ENCODE peak calls at places on chromosomes 7 and 10, in four cellular contexts. O is mammary epithelial cell, B is MCF 10A, Y is GM12864. C is an unnamed sample.

GRCh38 chr10:50512743-50513416 is 110.9 kb downstream of the SGMS1 start:
- DNase-seq in O (no peak), B (no peak), Y (peak; percentile 80), C (no peak)

GRCh38 chr10:122845783-122846332 is at the start of gene CUZD1:
- DNase-seq in O (no peak), B (no peak), Y (no peak), C (no peak)

GRCh38 chr7:93843260-93843659 is 47.3 kb downstream of the TFPI2 start:
- DNase-seq in O (no peak), B (no peak), Y (no peak), C (no peak)

GRCh38 chr7:44914992-44915607 is 29.8 kb upstream of the PURB start:
- DNase-seq in O (no peak), B (no peak), Y (no peak), C (no peak)

GRCh38 chr7:67344481-67345193 is 348.0 kb downstream of the TYW1 start:
- DNase-seq in O (peak; percentile 48), B (no peak), Y (no peak), C (no peak)

GRCh38 chr7:130982160-130982638 is 248.2 kb upstream of the KLF14 start:
- DNase-seq in O (peak; percentile 59), B (peak; percentile 69), Y (peak; percentile 38), C (no peak)

GRCh38 chr10:86688398-86688921 is 20.1 kb downstream of the LDB3 start:
- DNase-seq in O (peak; percentile 50), B (peak; percentile 67), Y (no peak), C (peak; percentile 57)

GRCh38 chr7:113831509-113831908 is 87.3 kb downstream of the PPP1R3A start:
- DNase-seq in O (no peak), B (no peak), Y (no peak), C (no peak)

GRCh38 chr10:102802920-102803534 is 34.2 kb downstream of the CYP17A1 start:
- DNase-seq in O (peak; percentile 94), B (peak; percentile 41), Y (no peak), C (no peak)
- TF ChIP-seq CTCF in O (no peak), B (no peak), Y (no peak), C (no peak)

DNA sequence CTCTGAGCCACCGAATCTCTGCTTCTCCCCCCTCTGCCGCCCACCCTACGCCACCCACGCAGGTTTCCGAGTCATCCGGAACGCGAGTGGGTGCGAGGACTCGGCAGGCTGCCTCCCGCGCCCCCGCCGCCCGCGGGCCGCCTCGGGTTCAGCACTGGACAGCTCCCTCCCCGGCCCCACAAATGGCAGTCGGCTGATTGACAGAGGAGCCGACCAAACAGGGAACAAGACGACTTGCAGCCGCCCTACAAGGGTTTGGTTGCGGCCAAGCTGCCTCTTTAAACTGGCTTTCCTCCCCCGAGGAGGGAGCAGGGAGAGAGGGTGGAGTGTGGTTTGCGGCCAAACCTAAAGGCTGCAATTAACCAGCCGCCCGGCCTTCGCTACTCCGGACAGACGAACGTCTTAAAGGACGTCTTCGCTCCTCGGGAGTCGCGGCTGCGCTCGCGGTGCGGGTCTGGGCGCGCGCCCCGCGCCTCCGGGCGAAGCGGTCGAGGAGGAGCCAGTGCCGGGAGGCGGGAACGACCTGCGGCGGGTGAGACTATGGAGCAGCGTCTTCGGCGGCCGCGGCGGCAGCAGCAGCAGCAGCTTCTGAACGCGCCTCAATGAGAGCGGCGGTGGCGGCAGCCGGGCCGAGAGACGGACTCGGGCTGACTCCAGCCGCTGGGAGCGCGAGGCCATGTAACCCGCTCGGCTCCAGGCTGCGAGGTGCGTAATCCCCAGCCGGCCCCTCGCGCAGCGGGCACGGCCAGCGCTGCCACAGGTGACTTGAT is at the start of gene GPR158:
- DNase-seq in O (peak; percentile 91), B (peak; percentile 64), Y (no peak), C (peak; percentile 87)
- TF ChIP-seq CTCF in O (no peak), B (no peak), Y (no peak), C (no peak)

GRCh38 chr10:129927351-129928120 is 36.5 kb downstream of the EBF3 start:
- DNase-seq in O (no peak), B (no peak), Y (no peak), C (no peak)

GRCh38 chr10:129926066-129927055 is 37.7 kb downstream of the EBF3 start:
- DNase-seq in O (no peak), B (no peak), Y (no peak), C (no peak)

GRCh38 chr10:129932182-129932581 is 31.9 kb downstream of the EBF3 start:
- DNase-seq in O (no peak), B (no peak), Y (no peak), C (no peak)

GRCh38 chr10:129932996-129933395 is 31.1 kb downstream of the EBF3 start:
- DNase-seq in O (no peak), B (no peak), Y (no peak), C (no peak)

GRCh38 chr10:129929343-129930297 is 34.5 kb downstream of the EBF3 start:
- DNase-seq in O (no peak), B (no peak), Y (no peak), C (no peak)
- TF ChIP-seq CTCF in O (no peak), B (no peak), Y (peak; percentile 11), C (peak; percentile 42)

GRCh38 chr10:70111496-70111895 is 21.1 kb downstream of the AIFM2 start:
- DNase-seq in O (no peak), B (no peak), Y (no peak), C (no peak)

GRCh38 chr10:70118196-70118595 is 14.4 kb downstream of the AIFM2 start:
- DNase-seq in O (no peak), B (peak; percentile 50), Y (no peak), C (no peak)

GRCh38 chr10:70117646-70118045 is 15.0 kb downstream of the AIFM2 start:
- DNase-seq in O (no peak), B (no peak), Y (no peak), C (no peak)

GRCh38 chr10:70115948-70116682 is 16.5 kb downstream of the AIFM2 start:
- DNase-seq in O (peak; percentile 25), B (peak; percentile 68), Y (no peak), C (peak; percentile 51)

DNA sequence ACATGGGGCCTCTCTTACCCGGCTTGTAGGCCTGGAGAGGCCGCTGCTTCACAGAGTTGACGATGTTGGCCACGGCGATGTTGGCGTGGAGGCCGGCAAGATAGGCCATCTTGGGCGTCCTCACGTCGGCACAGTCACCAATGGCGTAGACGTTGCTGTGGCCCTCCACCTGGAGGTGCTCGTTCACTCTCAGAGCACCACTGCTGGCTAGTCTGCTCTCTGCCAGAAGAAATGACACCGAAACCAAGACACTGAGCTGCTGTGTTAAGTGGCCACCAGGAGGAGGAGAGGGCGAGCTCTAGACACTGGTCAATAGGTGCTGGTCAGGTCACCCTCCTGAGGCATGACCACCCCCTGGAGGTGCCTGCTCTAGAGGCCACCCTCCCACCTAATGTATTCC is 17.7 kb downstream of the AIFM2 start:
- DNase-seq in O (no peak), B (no peak), Y (no peak), C (no peak)
- TF ChIP-seq CTCF in O (no peak), B (no peak), Y (no peak), C (no peak)

C was measured in neural crest cell.